ENCODE peak calls at places on chromosomes 12 and 14, in six cellular contexts. One of them, this sample, is unnamed.

GRCh38 chr12:128819293-128820144 is 4.2 kb downstream of the SLC15A4 start:
- DNase-seq in Jurkat, Clone E6-1: no peak
- DNase-seq in right cardiac atrium: peak
- DNase-seq in neural crest cell: no peak
- DNase-seq in HCEC 1CT: no peak
- DNase-seq in posterior cingulate gyrus: no peak
- DNase-seq in this sample: no peak

GRCh38 chr14:26190644-26191043 is 407.2 kb downstream of the NOVA1 start:
- DNase-seq in neural crest cell: no peak
- DNase-seq in right cardiac atrium: no peak
- DNase-seq in Jurkat, Clone E6-1: no peak
- DNase-seq in HCEC 1CT: peak
- DNase-seq in posterior cingulate gyrus: no peak
- DNase-seq in this sample: no peak

GRCh38 chr14:25042362-25043299 is 7.3 kb downstream of the STXBP6 start:
- DNase-seq in neural crest cell: no peak
- DNase-seq in HCEC 1CT: peak
- DNase-seq in right cardiac atrium: no peak
- DNase-seq in Jurkat, Clone E6-1: no peak
- DNase-seq in posterior cingulate gyrus: peak
- DNase-seq in this sample: no peak

GRCh38 chr12:126879820-126880219 is 1387.2 kb upstream of the TMEM132C start:
- DNase-seq in right cardiac atrium: no peak
- DNase-seq in HCEC 1CT: no peak
- DNase-seq in posterior cingulate gyrus: no peak
- DNase-seq in neural crest cell: no peak
- DNase-seq in Jurkat, Clone E6-1: no peak
- DNase-seq in this sample: no peak

GRCh38 chr14:99203080-99203479 is 68.9 kb downstream of the BCL11B start:
- DNase-seq in neural crest cell: no peak
- DNase-seq in Jurkat, Clone E6-1: no peak
- DNase-seq in right cardiac atrium: no peak
- DNase-seq in posterior cingulate gyrus: no peak
- DNase-seq in HCEC 1CT: no peak
- DNase-seq in this sample: no peak

GRCh38 chr12:94831081-94831747 is 172.3 kb downstream of the NDUFA12 start:
- DNase-seq in Jurkat, Clone E6-1: peak
- DNase-seq in right cardiac atrium: no peak
- DNase-seq in HCEC 1CT: no peak
- DNase-seq in posterior cingulate gyrus: no peak
- DNase-seq in neural crest cell: no peak
- DNase-seq in this sample: no peak

GRCh38 chr14:89542768-89543419 is 125.9 kb upstream of the FOXN3 start:
- DNase-seq in Jurkat, Clone E6-1: no peak
- DNase-seq in right cardiac atrium: no peak
- DNase-seq in posterior cingulate gyrus: no peak
- DNase-seq in neural crest cell: no peak
- DNase-seq in HCEC 1CT: no peak
- DNase-seq in this sample: no peak

GRCh38 chr14:61298834-61299233 is 17.7 kb upstream of the TMEM30B start:
- DNase-seq in Jurkat, Clone E6-1: peak
- DNase-seq in neural crest cell: no peak
- DNase-seq in posterior cingulate gyrus: no peak
- DNase-seq in right cardiac atrium: no peak
- DNase-seq in HCEC 1CT: no peak
- DNase-seq in this sample: no peak

GRCh38 chr14:56294125-56294524 is 175.9 kb downstream of the PELI2 start:
- DNase-seq in Jurkat, Clone E6-1: no peak
- DNase-seq in posterior cingulate gyrus: no peak
- DNase-seq in HCEC 1CT: no peak
- DNase-seq in neural crest cell: no peak
- DNase-seq in right cardiac atrium: no peak
- DNase-seq in this sample: no peak

GRCh38 chr12:53757095-53757770 is 5.5 kb upstream of the CISTR start:
- DNase-seq in neural crest cell: peak
- DNase-seq in Jurkat, Clone E6-1: peak
- DNase-seq in HCEC 1CT: peak
- DNase-seq in right cardiac atrium: peak
- DNase-seq in posterior cingulate gyrus: peak
- DNase-seq in this sample: peak

GRCh38 chr12:95545731-95546490 is 5.4 kb downstream of the USP44 start:
- DNase-seq in posterior cingulate gyrus: no peak
- DNase-seq in HCEC 1CT: no peak
- DNase-seq in Jurkat, Clone E6-1: no peak
- DNase-seq in neural crest cell: no peak
- DNase-seq in right cardiac atrium: no peak
- DNase-seq in this sample: no peak

GRCh38 chr14:95770777-95771176 is 56.9 kb upstream of the TCL1A start:
- DNase-seq in HCEC 1CT: no peak
- DNase-seq in Jurkat, Clone E6-1: peak
- DNase-seq in right cardiac atrium: no peak
- DNase-seq in posterior cingulate gyrus: no peak
- DNase-seq in neural crest cell: no peak
- DNase-seq in this sample: no peak

GRCh38 chr14:94341654-94342333 is 18.7 kb upstream of the SERPINA6 start:
- DNase-seq in Jurkat, Clone E6-1: no peak
- DNase-seq in posterior cingulate gyrus: no peak
- DNase-seq in right cardiac atrium: no peak
- DNase-seq in neural crest cell: no peak
- DNase-seq in HCEC 1CT: no peak
- DNase-seq in this sample: no peak

GRCh38 chr14:56065621-56066295 is 52.5 kb upstream of the PELI2 start:
- DNase-seq in Jurkat, Clone E6-1: no peak
- DNase-seq in HCEC 1CT: no peak
- DNase-seq in right cardiac atrium: no peak
- DNase-seq in posterior cingulate gyrus: no peak
- DNase-seq in neural crest cell: no peak
- DNase-seq in this sample: no peak

GRCh38 chr12:130162267-130162666 is at the start of gene FZD10:
- DNase-seq in Jurkat, Clone E6-1: no peak
- DNase-seq in neural crest cell: peak
- DNase-seq in right cardiac atrium: no peak
- DNase-seq in posterior cingulate gyrus: no peak
- DNase-seq in HCEC 1CT: no peak
- DNase-seq in this sample: peak

GRCh38 chr14:61577506-61577931 is 117.8 kb upstream of the HIF1A start:
- DNase-seq in HCEC 1CT: no peak
- DNase-seq in posterior cingulate gyrus: no peak
- DNase-seq in Jurkat, Clone E6-1: no peak
- DNase-seq in right cardiac atrium: no peak
- DNase-seq in neural crest cell: no peak
- DNase-seq in this sample: no peak

GRCh38 chr12:108570743-108571603 is 8.6 kb downstream of the ISCU start:
- DNase-seq in Jurkat, Clone E6-1: peak
- DNase-seq in posterior cingulate gyrus: no peak
- DNase-seq in HCEC 1CT: peak
- DNase-seq in neural crest cell: no peak
- DNase-seq in right cardiac atrium: no peak
- DNase-seq in this sample: peak

GRCh38 chr12:80241576-80242273 is 142.4 kb downstream of the OTOGL start:
- DNase-seq in right cardiac atrium: no peak
- DNase-seq in posterior cingulate gyrus: no peak
- DNase-seq in neural crest cell: no peak
- DNase-seq in HCEC 1CT: peak
- DNase-seq in Jurkat, Clone E6-1: no peak
- DNase-seq in this sample: no peak

GRCh38 chr14:90039253-90040010 is 22.4 kb upstream of the KCNK13 start:
- DNase-seq in neural crest cell: no peak
- DNase-seq in HCEC 1CT: no peak
- DNase-seq in right cardiac atrium: no peak
- DNase-seq in Jurkat, Clone E6-1: no peak
- DNase-seq in posterior cingulate gyrus: no peak
- DNase-seq in this sample: no peak

This sample was measured in testis.